ENCODE peak calls at places on chromosomes 16 and 17, in six cellular contexts. One of them, this sample, is unnamed.

GRCh38 chr16:57297856-57298255 is 13.4 kb upstream of the PLLP start:
- DNase-seq in body of pancreas: no peak
- DNase-seq in left ventricle myocardium inferior: no peak
- DNase-seq in ascending aorta: no peak
- DNase-seq in NCI-H510A: no peak
- DNase-seq in NCI-H774: no peak
- DNase-seq in this sample: no peak

GRCh38 chr17:58306131-58306951 is 22.3 kb downstream of the TSPOAP1 start:
- DNase-seq in body of pancreas: no peak
- DNase-seq in left ventricle myocardium inferior: no peak
- DNase-seq in ascending aorta: no peak
- DNase-seq in NCI-H510A: no peak
- DNase-seq in NCI-H774: no peak
- DNase-seq in this sample: no peak

GRCh38 chr16:83300326-83300725 is 507.5 kb upstream of the HSBP1 start:
- DNase-seq in body of pancreas: no peak
- DNase-seq in left ventricle myocardium inferior: no peak
- DNase-seq in ascending aorta: no peak
- DNase-seq in NCI-H510A: no peak
- DNase-seq in NCI-H774: no peak
- DNase-seq in this sample: no peak

GRCh38 chr16:20424129-20424866 is 15.0 kb downstream of the ACSM5 start:
- DNase-seq in body of pancreas: no peak
- DNase-seq in left ventricle myocardium inferior: no peak
- DNase-seq in ascending aorta: no peak
- DNase-seq in NCI-H510A: no peak
- DNase-seq in NCI-H774: no peak
- DNase-seq in this sample: no peak

GRCh38 chr16:87404764-87405625 is 12.9 kb downstream of the MAP1LC3B start:
- DNase-seq in body of pancreas: no peak
- DNase-seq in left ventricle myocardium inferior: peak; percentile 12
- DNase-seq in ascending aorta: no peak
- DNase-seq in NCI-H510A: no peak
- DNase-seq in NCI-H774: no peak
- DNase-seq in this sample: no peak

GRCh38 chr17:13415877-13416416 is 185.8 kb downstream of the HS3ST3A1 start:
- DNase-seq in body of pancreas: peak; percentile 40
- DNase-seq in left ventricle myocardium inferior: peak; percentile 51
- DNase-seq in ascending aorta: no peak
- DNase-seq in NCI-H510A: no peak
- DNase-seq in NCI-H774: peak; percentile 1
- DNase-seq in this sample: no peak

GRCh38 chr16:56637814-56638750 is at the start of gene MT1A:
- DNase-seq in body of pancreas: peak; percentile 87
- DNase-seq in left ventricle myocardium inferior: peak; percentile 83
- DNase-seq in ascending aorta: peak; percentile 50
- DNase-seq in NCI-H510A: no peak
- DNase-seq in NCI-H774: peak; percentile 16
- DNase-seq in this sample: peak; percentile 52

GRCh38 chr16:278863-279366 is 1.5 kb upstream of the ARHGDIG start:
- DNase-seq in body of pancreas: peak; percentile 86
- DNase-seq in left ventricle myocardium inferior: no peak
- DNase-seq in ascending aorta: no peak
- DNase-seq in NCI-H510A: peak; percentile 49
- DNase-seq in NCI-H774: peak; percentile 25
- DNase-seq in this sample: no peak

GRCh38 chr16:69328854-69329316 is 1.5 kb downstream of the PDF start:
- DNase-seq in body of pancreas: no peak
- DNase-seq in left ventricle myocardium inferior: no peak
- DNase-seq in ascending aorta: no peak
- DNase-seq in NCI-H510A: no peak
- DNase-seq in NCI-H774: no peak
- DNase-seq in this sample: no peak

GRCh38 chr16:81740163-81740562 is 38.9 kb upstream of the PLCG2 start:
- DNase-seq in body of pancreas: no peak
- DNase-seq in left ventricle myocardium inferior: no peak
- DNase-seq in ascending aorta: no peak
- DNase-seq in NCI-H510A: no peak
- DNase-seq in NCI-H774: no peak
- DNase-seq in this sample: no peak

GRCh38 chr16:68328151-68328859 is 17.5 kb downstream of the PRMT7 start:
- DNase-seq in body of pancreas: peak; percentile 83
- DNase-seq in left ventricle myocardium inferior: peak; percentile 64
- DNase-seq in ascending aorta: peak; percentile 25
- DNase-seq in NCI-H510A: peak; percentile 42
- DNase-seq in NCI-H774: peak; percentile 49
- DNase-seq in this sample: peak; percentile 55

GRCh38 chr16:50458694-50459271 is 89.4 kb upstream of the NKD1 start:
- DNase-seq in body of pancreas: no peak
- DNase-seq in left ventricle myocardium inferior: no peak
- DNase-seq in ascending aorta: no peak
- DNase-seq in NCI-H510A: peak; percentile 71
- DNase-seq in NCI-H774: no peak
- DNase-seq in this sample: no peak

GRCh38 chr17:2215616-2216364 is 87.8 kb downstream of the SMG6 start:
- DNase-seq in body of pancreas: peak; percentile 50
- DNase-seq in left ventricle myocardium inferior: peak; percentile 79
- DNase-seq in ascending aorta: no peak
- DNase-seq in NCI-H510A: peak; percentile 31
- DNase-seq in NCI-H774: no peak
- DNase-seq in this sample: no peak